ENCODE peak calls at places on chromosomes 16 and 17, in four cellular contexts. One of them, this sample, is unnamed. For H3K36me3, the result is how much of the 10 kb centered on the place peaks cover.

GRCh38 chr16:2822158-2822495 is 5.1 kb downstream of the PRSS21 start:
- DNase-seq in pancreas: peak
- DNase-seq in fibroblast of lung: no peak
- DNase-seq in CD4-positive, CD25-positive, alpha-beta regulatory T cell: no peak
- DNase-seq in this sample: no peak

GRCh38 chr16:51839697-51840462 is 688.8 kb upstream of the SALL1 start:
- DNase-seq in pancreas: no peak
- DNase-seq in fibroblast of lung: peak
- DNase-seq in CD4-positive, CD25-positive, alpha-beta regulatory T cell: no peak
- DNase-seq in this sample: no peak

GRCh38 chr16:87326151-87326571 is 9.0 kb upstream of the C16orf95 start:
- DNase-seq in pancreas: no peak
- DNase-seq in fibroblast of lung: no peak
- DNase-seq in CD4-positive, CD25-positive, alpha-beta regulatory T cell: no peak
- DNase-seq in this sample: no peak

GRCh38 chr17:4576729-4577322 is 7.5 kb upstream of the SMTNL2 start:
- DNase-seq in pancreas: peak
- DNase-seq in fibroblast of lung: no peak
- DNase-seq in CD4-positive, CD25-positive, alpha-beta regulatory T cell: no peak
- DNase-seq in this sample: no peak

GRCh38 chr16:88999457-89000206 is 22.6 kb upstream of the CBFA2T3 start:
- DNase-seq in pancreas: no peak
- DNase-seq in fibroblast of lung: no peak
- DNase-seq in CD4-positive, CD25-positive, alpha-beta regulatory T cell: peak
- DNase-seq in this sample: no peak

GRCh38 chr17:41705271-41705991 is 6.7 kb upstream of the GAST start:
- DNase-seq in pancreas: no peak
- DNase-seq in fibroblast of lung: peak
- DNase-seq in CD4-positive, CD25-positive, alpha-beta regulatory T cell: no peak
- DNase-seq in this sample: no peak

GRCh38 chr16:4407543-4408322 is 8.7 kb downstream of the CORO7 start:
- DNase-seq in pancreas: peak
- DNase-seq in fibroblast of lung: peak
- DNase-seq in CD4-positive, CD25-positive, alpha-beta regulatory T cell: no peak
- DNase-seq in this sample: peak

GRCh38 chr17:41444186-41444585 is 3.4 kb upstream of the KRT38 start:
- DNase-seq in pancreas: no peak
- DNase-seq in fibroblast of lung: no peak
- DNase-seq in CD4-positive, CD25-positive, alpha-beta regulatory T cell: no peak
- DNase-seq in this sample: no peak

GRCh38 chr17:15892244-15892643 is 52.7 kb upstream of the ADORA2B start:
- DNase-seq in pancreas: no peak
- DNase-seq in fibroblast of lung: no peak
- DNase-seq in CD4-positive, CD25-positive, alpha-beta regulatory T cell: no peak
- DNase-seq in this sample: no peak

GRCh38 chr17:72422505-72423285 is 301.9 kb downstream of the SOX9 start:
- DNase-seq in pancreas: no peak
- DNase-seq in fibroblast of lung: peak
- DNase-seq in CD4-positive, CD25-positive, alpha-beta regulatory T cell: peak
- DNase-seq in this sample: peak

GRCh38 chr17:48869821-48870318 is 22.7 kb upstream of the ATP5MC1 start:
- DNase-seq in pancreas: no peak
- DNase-seq in fibroblast of lung: no peak
- DNase-seq in CD4-positive, CD25-positive, alpha-beta regulatory T cell: no peak
- DNase-seq in this sample: no peak

GRCh38 chr17:38981640-38982039 is 14.4 kb upstream of the FBXO47 start:
- DNase-seq in pancreas: no peak
- DNase-seq in fibroblast of lung: no peak
- DNase-seq in CD4-positive, CD25-positive, alpha-beta regulatory T cell: no peak
- DNase-seq in this sample: no peak

GRCh38 chr17:64032081-64032480 is 11.6 kb upstream of the ICAM2 start:
- DNase-seq in pancreas: no peak
- DNase-seq in fibroblast of lung: peak
- DNase-seq in CD4-positive, CD25-positive, alpha-beta regulatory T cell: no peak
- DNase-seq in this sample: peak

GRCh38 chr16:180921-181667 is 835 bp downstream of the HBQ1 start:
- DNase-seq in pancreas: peak
- DNase-seq in fibroblast of lung: peak
- DNase-seq in CD4-positive, CD25-positive, alpha-beta regulatory T cell: peak
- DNase-seq in this sample: peak

GRCh38 chr17:48068491-48068961 is 20.4 kb downstream of the NFE2L1 start:
- DNase-seq in pancreas: no peak
- DNase-seq in fibroblast of lung: peak
- DNase-seq in CD4-positive, CD25-positive, alpha-beta regulatory T cell: no peak
- DNase-seq in this sample: peak

GRCh38 chr17:81552244-81553017 is at the start of gene FAAP100:
- DNase-seq in pancreas: peak
- DNase-seq in fibroblast of lung: peak
- DNase-seq in CD4-positive, CD25-positive, alpha-beta regulatory T cell: peak
- DNase-seq in this sample: peak

GRCh38 chr16:16127469-16128116 is 95.7 kb downstream of the ABCC6 start:
- DNase-seq in pancreas: no peak
- DNase-seq in fibroblast of lung: peak
- DNase-seq in CD4-positive, CD25-positive, alpha-beta regulatory T cell: peak
- DNase-seq in this sample: peak

GRCh38 chr17:49985310-49985990 is 9.6 kb downstream of the DLX3 start:
- DNase-seq in pancreas: no peak
- DNase-seq in fibroblast of lung: no peak
- DNase-seq in CD4-positive, CD25-positive, alpha-beta regulatory T cell: no peak
- DNase-seq in this sample: no peak

GRCh38 chr17:65519471-65519870 is 42.0 kb downstream of the AXIN2 start:
- DNase-seq in pancreas: no peak
- DNase-seq in fibroblast of lung: peak
- DNase-seq in CD4-positive, CD25-positive, alpha-beta regulatory T cell: no peak
- DNase-seq in this sample: no peak

GRCh38 chr17:74822329-74823175 is 37.1 kb downstream of the GRIN2C start:
- DNase-seq in pancreas: peak
- DNase-seq in fibroblast of lung: no peak
- DNase-seq in CD4-positive, CD25-positive, alpha-beta regulatory T cell: no peak
- DNase-seq in this sample: no peak

GRCh38 chr17:67359960-67360817 is 6.2 kb downstream of the PSMD12 start:
- DNase-seq in pancreas: no peak
- DNase-seq in fibroblast of lung: peak
- DNase-seq in CD4-positive, CD25-positive, alpha-beta regulatory T cell: peak
- DNase-seq in this sample: peak

GRCh38 chr16:55367796-55368195 is 43.8 kb downstream of the IRX6 start:
- DNase-seq in pancreas: no peak
- DNase-seq in fibroblast of lung: peak
- DNase-seq in CD4-positive, CD25-positive, alpha-beta regulatory T cell: no peak
- DNase-seq in this sample: no peak

GRCh38 chr16:23362460-23363317 is 60.6 kb downstream of the SCNN1B start:
- DNase-seq in pancreas: no peak
- DNase-seq in fibroblast of lung: no peak
- DNase-seq in CD4-positive, CD25-positive, alpha-beta regulatory T cell: no peak
- DNase-seq in this sample: peak

GRCh38 chr16:4226251-4227039 is 15.4 kb downstream of the SRL start:
- DNase-seq in pancreas: no peak
- DNase-seq in fibroblast of lung: no peak
- DNase-seq in CD4-positive, CD25-positive, alpha-beta regulatory T cell: no peak
- DNase-seq in this sample: no peak

GRCh38 chr16:84351630-84352029 is 16.7 kb upstream of the ATP2C2 start:
- DNase-seq in pancreas: no peak
- DNase-seq in fibroblast of lung: no peak
- DNase-seq in CD4-positive, CD25-positive, alpha-beta regulatory T cell: no peak
- DNase-seq in this sample: no peak

GRCh38 chr16:69077251-69077650 is 28.2 kb upstream of the HAS3 start:
- DNase-seq in pancreas: no peak
- DNase-seq in fibroblast of lung: peak
- DNase-seq in CD4-positive, CD25-positive, alpha-beta regulatory T cell: no peak
- DNase-seq in this sample: peak

GRCh38 chr17:4968916-4969550 is 1.4 kb upstream of the SPAG7 start:
- DNase-seq in pancreas: no peak
- DNase-seq in fibroblast of lung: peak
- DNase-seq in CD4-positive, CD25-positive, alpha-beta regulatory T cell: no peak
- DNase-seq in this sample: peak

GRCh38 chr17:72887917-72888316 is 204.6 kb downstream of the SLC39A11 start:
- DNase-seq in pancreas: no peak
- DNase-seq in fibroblast of lung: no peak
- DNase-seq in CD4-positive, CD25-positive, alpha-beta regulatory T cell: no peak
- DNase-seq in this sample: no peak

GRCh38 chr17:27778193-27778592 is 22.1 kb downstream of the NOS2 start:
- DNase-seq in pancreas: no peak
- DNase-seq in fibroblast of lung: peak
- DNase-seq in CD4-positive, CD25-positive, alpha-beta regulatory T cell: no peak
- DNase-seq in this sample: peak

GRCh38 chr16:89358030-89359005 is 132.0 kb downstream of the ANKRD11 start:
- DNase-seq in pancreas: no peak
- DNase-seq in fibroblast of lung: no peak
- DNase-seq in CD4-positive, CD25-positive, alpha-beta regulatory T cell: peak
- DNase-seq in this sample: no peak

GRCh38 chr16:56372938-56373337 is 52.4 kb downstream of the AMFR start:
- DNase-seq in pancreas: no peak
- DNase-seq in fibroblast of lung: no peak
- DNase-seq in CD4-positive, CD25-positive, alpha-beta regulatory T cell: no peak
- DNase-seq in this sample: peak

GRCh38 chr17:65185060-65185459 is 47.9 kb downstream of the RGS9 start:
- DNase-seq in pancreas: no peak
- DNase-seq in fibroblast of lung: no peak
- DNase-seq in CD4-positive, CD25-positive, alpha-beta regulatory T cell: no peak
- DNase-seq in this sample: no peak

GRCh38 chr16:24610421-24610765 is 71.0 kb downstream of the RBBP6 start:
- DNase-seq in pancreas: peak
- DNase-seq in fibroblast of lung: peak
- DNase-seq in CD4-positive, CD25-positive, alpha-beta regulatory T cell: no peak
- DNase-seq in this sample: peak

GRCh38 chr16:66578596-66579531 is at the start of gene CMTM2:
- DNase-seq in pancreas: peak
- DNase-seq in fibroblast of lung: peak
- DNase-seq in CD4-positive, CD25-positive, alpha-beta regulatory T cell: no peak
- DNase-seq in this sample: no peak

GRCh38 chr16:57098188-57098841 is 5.9 kb downstream of the CPNE2 start:
- DNase-seq in pancreas: no peak
- DNase-seq in fibroblast of lung: no peak
- DNase-seq in CD4-positive, CD25-positive, alpha-beta regulatory T cell: no peak
- DNase-seq in this sample: no peak

GRCh38 chr17:37519241-37519985 is 29.7 kb downstream of the DUSP14 start:
- DNase-seq in pancreas: no peak
- DNase-seq in fibroblast of lung: peak
- DNase-seq in CD4-positive, CD25-positive, alpha-beta regulatory T cell: no peak
- DNase-seq in this sample: no peak

GRCh38 chr17:37516131-37516561 is 26.5 kb downstream of the DUSP14 start:
- DNase-seq in pancreas: no peak
- DNase-seq in fibroblast of lung: peak
- DNase-seq in CD4-positive, CD25-positive, alpha-beta regulatory T cell: no peak
- DNase-seq in this sample: no peak

GRCh38 chr17:37520174-37520573 is 30.5 kb downstream of the DUSP14 start:
- DNase-seq in pancreas: no peak
- DNase-seq in fibroblast of lung: no peak
- DNase-seq in CD4-positive, CD25-positive, alpha-beta regulatory T cell: no peak
- DNase-seq in this sample: no peak

GRCh38 chr17:37521821-37522220 is 32.1 kb downstream of the DUSP14 start:
- DNase-seq in pancreas: no peak
- DNase-seq in fibroblast of lung: no peak
- DNase-seq in CD4-positive, CD25-positive, alpha-beta regulatory T cell: no peak
- DNase-seq in this sample: no peak

GRCh38 chr17:37518816-37519215 is 29.1 kb downstream of the DUSP14 start:
- DNase-seq in pancreas: no peak
- DNase-seq in fibroblast of lung: no peak
- DNase-seq in CD4-positive, CD25-positive, alpha-beta regulatory T cell: no peak
- DNase-seq in this sample: no peak
- H3K36me3 ChIP-seq in pancreas: under half
- H3K36me3 ChIP-seq in fibroblast of lung: under half
- H3K36me3 ChIP-seq in CD4-positive, CD25-positive, alpha-beta regulatory T cell: half or more
- H3K36me3 ChIP-seq in this sample: under half

GRCh38 chr17:8963665-8964258 is 1.7 kb downstream of the PIK3R5 start:
- DNase-seq in pancreas: no peak
- DNase-seq in fibroblast of lung: no peak
- DNase-seq in CD4-positive, CD25-positive, alpha-beta regulatory T cell: no peak
- DNase-seq in this sample: no peak

GRCh38 chr17:8961861-8962260 is 3.6 kb downstream of the PIK3R5 start:
- DNase-seq in pancreas: no peak
- DNase-seq in fibroblast of lung: no peak
- DNase-seq in CD4-positive, CD25-positive, alpha-beta regulatory T cell: no peak
- DNase-seq in this sample: no peak

GRCh38 chr17:8960325-8961144 is 5.0 kb downstream of the PIK3R5 start:
- DNase-seq in pancreas: no peak
- DNase-seq in fibroblast of lung: no peak
- DNase-seq in CD4-positive, CD25-positive, alpha-beta regulatory T cell: no peak
- DNase-seq in this sample: no peak

GRCh38 chr17:8964801-8965393 is 610 bp downstream of the PIK3R5 start:
- DNase-seq in pancreas: peak
- DNase-seq in fibroblast of lung: no peak
- DNase-seq in CD4-positive, CD25-positive, alpha-beta regulatory T cell: no peak
- DNase-seq in this sample: no peak

GRCh38 chr17:8963017-8963416 is 2.5 kb downstream of the PIK3R5 start:
- DNase-seq in pancreas: no peak
- DNase-seq in fibroblast of lung: no peak
- DNase-seq in CD4-positive, CD25-positive, alpha-beta regulatory T cell: no peak
- DNase-seq in this sample: no peak
- H3K4me3 ChIP-seq in pancreas: no peak
- H3K4me3 ChIP-seq in fibroblast of lung: no peak
- H3K4me3 ChIP-seq in CD4-positive, CD25-positive, alpha-beta regulatory T cell: peak
- H3K4me3 ChIP-seq in this sample: no peak

GRCh38 chr17:76296889-76297288 is 11.2 kb downstream of the QRICH2 start:
- DNase-seq in pancreas: no peak
- DNase-seq in fibroblast of lung: no peak
- DNase-seq in CD4-positive, CD25-positive, alpha-beta regulatory T cell: no peak
- DNase-seq in this sample: no peak
- H3K27ac ChIP-seq in pancreas: no peak
- H3K27ac ChIP-seq in fibroblast of lung: no peak
- H3K27ac ChIP-seq in CD4-positive, CD25-positive, alpha-beta regulatory T cell: no peak
- H3K27ac ChIP-seq in this sample: no peak

GRCh38 chr17:80313160-80313829 is 52.6 kb downstream of the RNF213 start:
- DNase-seq in pancreas: no peak
- DNase-seq in fibroblast of lung: no peak
- DNase-seq in CD4-positive, CD25-positive, alpha-beta regulatory T cell: no peak
- DNase-seq in this sample: no peak
- H3K36me3 ChIP-seq in pancreas: under half
- H3K36me3 ChIP-seq in fibroblast of lung: under half
- H3K36me3 ChIP-seq in CD4-positive, CD25-positive, alpha-beta regulatory T cell: half or more
- H3K36me3 ChIP-seq in this sample: under half